ENCODE peak calls at places on chromosomes 1 and 21, in six cellular contexts. X is pancreas, O is AG04450, Q is fibroblast of lung, B is left ventricle myocardium inferior, R is stomach. C is an unnamed sample.

GRCh38 chr1:28885982-28886730 is 28.2 kb upstream of the EPB41 start:
- DNase-seq in X (no peak), R (no peak), O (no peak), Q (no peak), B (no peak), C (no peak)

GRCh38 chr1:163171826-163172225 is 30.9 kb downstream of the RGS5 start:
- DNase-seq in R (no peak), X (no peak), O (no peak), Q (peak; percentile 36), B (no peak), C (no peak)

GRCh38 chr1:226988337-226988672 is 48.2 kb downstream of the COQ8A start:
- DNase-seq in X (no peak), B (no peak), O (no peak), R (peak; percentile 71), Q (no peak), C (no peak)

GRCh38 chr1:195733826-195734225 is 874.4 kb downstream of the KCNT2 start:
- DNase-seq in Q (no peak), B (no peak), X (no peak), R (no peak), O (no peak), C (peak; percentile 31)

GRCh38 chr21:33199516-33200217 is 30.1 kb upstream of the IFNAR2 start:
- DNase-seq in O (peak; percentile 82), R (peak; percentile 83), X (peak; percentile 84), Q (peak; percentile 95), B (peak; percentile 34), C (peak; percentile 37)

GRCh38 chr1:103218821-103219220 is 110.5 kb upstream of the COL11A1 start:
- DNase-seq in X (no peak), B (no peak), O (no peak), Q (no peak), R (no peak), C (no peak)

GRCh38 chr1:54474500-54475235 is 68.5 kb upstream of the SSBP3 start:
- DNase-seq in X (no peak), R (no peak), B (no peak), Q (no peak), O (no peak), C (no peak)

GRCh38 chr1:62103880-62104279 is 90.8 kb upstream of the L1TD1 start:
- DNase-seq in Q (no peak), B (no peak), O (no peak), R (no peak), X (no peak), C (no peak)

GRCh38 chr1:151058682-151059341 is 610 bp downstream of the CDC42SE1 start:
- DNase-seq in X (peak; percentile 64), B (no peak), Q (peak; percentile 27), R (peak; percentile 88), O (no peak), C (no peak)

GRCh38 chr1:218624051-218624450 is 278.9 kb downstream of the TGFB2 start:
- DNase-seq in Q (no peak), O (no peak), R (no peak), B (no peak), X (no peak), C (no peak)

GRCh38 chr1:247298701-247299100 is 33.0 kb downstream of the ZNF496 start:
- DNase-seq in Q (no peak), B (no peak), X (no peak), R (no peak), O (no peak), C (no peak)

GRCh38 chr1:118185083-118185899 is at the start of gene SPAG17:
- DNase-seq in X (peak; percentile 83), Q (peak; percentile 62), B (peak; percentile 60), R (peak; percentile 72), O (no peak), C (peak; percentile 91)

GRCh38 chr1:8845104-8846097 is 28.0 kb upstream of the RERE start:
- DNase-seq in R (no peak), X (no peak), O (no peak), Q (no peak), B (no peak), C (no peak)

GRCh38 chr1:225603538-225604354 is 49.2 kb downstream of the ENAH start:
- DNase-seq in B (no peak), O (no peak), Q (peak; percentile 78), R (no peak), X (no peak), C (no peak)

GRCh38 chr1:31013187-31013864 is 52.2 kb downstream of the PUM1 start:
- DNase-seq in R (no peak), Q (peak; percentile 39), B (no peak), X (no peak), O (no peak), C (no peak)

GRCh38 chr1:99327357-99327756 is 63.1 kb downstream of the PLPPR4 start:
- DNase-seq in R (no peak), B (no peak), O (no peak), X (no peak), Q (no peak), C (peak; percentile 55)

GRCh38 chr1:67313934-67314671 is 6.4 kb downstream of the IL12RB2 start:
- DNase-seq in B (no peak), R (no peak), Q (no peak), O (no peak), X (no peak), C (no peak)

GRCh38 chr1:55428944-55429931 is 214.1 kb upstream of the USP24 start:
- DNase-seq in Q (peak; percentile 98), B (peak; percentile 24), O (peak; percentile 94), R (peak; percentile 69), X (peak; percentile 50), C (no peak)

GRCh38 chr1:214380418-214380817 is 99.5 kb downstream of the SMYD2 start:
- DNase-seq in Q (no peak), O (no peak), X (no peak), B (no peak), R (no peak), C (no peak)

GRCh38 chr1:154344977-154345837 is 19.9 kb downstream of the ATP8B2 start:
- DNase-seq in R (peak; percentile 62), X (no peak), Q (peak; percentile 54), O (no peak), B (no peak), C (no peak)

GRCh38 chr1:91742848-91743292 is 143.1 kb downstream of the TGFBR3 start:
- DNase-seq in Q (peak; percentile 70), X (no peak), B (peak; percentile 34), O (no peak), R (no peak), C (no peak)

GRCh38 chr21:25506268-25506667 is 101.0 kb downstream of the MRPL39 start:
- DNase-seq in B (no peak), O (no peak), Q (no peak), X (no peak), R (no peak), C (no peak)

GRCh38 chr1:171999756-172000155 is 158.5 kb downstream of the DNM3 start:
- DNase-seq in R (no peak), O (no peak), X (no peak), B (no peak), Q (no peak), C (no peak)

GRCh38 chr1:1333551-1334241 is 2.6 kb downstream of the TAS1R3 start:
- DNase-seq in X (no peak), Q (no peak), B (no peak), O (no peak), R (no peak), C (no peak)

GRCh38 chr1:202165267-202165941 is 5.0 kb upstream of the PTPN7 start:
- DNase-seq in B (no peak), O (no peak), X (no peak), Q (no peak), R (no peak), C (no peak)

GRCh38 chr21:42163511-42163863 is 55.5 kb upstream of the ABCG1 start:
- DNase-seq in X (no peak), B (no peak), O (no peak), R (no peak), Q (no peak), C (no peak)

GRCh38 chr1:152513081-152513480 is 1.2 kb upstream of the CRCT1 start:
- DNase-seq in B (no peak), O (no peak), Q (no peak), R (no peak), X (no peak), C (no peak)
- H3K9me3 ChIP-seq in B (no peaks in the 10 kb centered on the region), O (peaks cover 16% of the 10 kb centered on the region), Q (no peaks in the 10 kb centered on the region), R (no peaks in the 10 kb centered on the region), X (no peaks in the 10 kb centered on the region), C (peaks cover 23% of the 10 kb centered on the region)

DNA sequence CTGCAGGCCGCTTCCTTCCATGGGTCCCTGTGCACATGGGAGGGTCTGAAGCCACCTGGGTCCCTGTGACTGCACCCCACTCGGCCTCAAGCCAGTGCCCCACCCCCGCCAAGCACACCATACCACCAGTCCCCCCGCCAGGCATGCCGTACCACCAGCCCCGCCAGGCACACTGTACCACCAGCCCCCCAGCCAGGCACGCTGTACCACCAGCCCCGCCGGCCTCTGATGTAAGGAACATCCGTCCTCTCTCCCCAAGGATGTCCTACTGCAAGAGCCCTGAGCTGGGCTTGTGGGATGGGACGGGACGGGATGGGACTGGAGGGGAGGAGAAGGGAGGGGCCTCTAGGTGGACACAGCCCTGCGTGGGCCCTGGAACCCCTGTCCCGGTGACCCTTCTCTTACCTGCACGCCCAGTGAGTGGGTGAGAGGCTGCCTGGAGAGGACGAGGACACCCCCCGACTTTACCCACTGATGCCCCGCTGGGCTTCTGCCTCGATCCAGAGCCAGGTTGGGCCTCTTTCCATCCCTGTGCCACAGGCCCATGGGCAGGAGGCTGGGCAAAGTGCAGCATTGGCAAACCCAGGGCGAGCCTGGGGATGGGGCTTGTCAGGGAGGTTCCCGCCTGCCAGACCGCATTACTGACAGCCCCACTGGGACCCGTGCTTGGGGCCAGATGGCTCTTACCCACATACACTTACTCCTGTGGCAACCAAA is 40.8 kb upstream of the COL6A1 start:
- DNase-seq in R (no peak), B (no peak), O (no peak), Q (no peak), X (no peak), C (no peak)
- H3K9me3 ChIP-seq in R (peaks cover 3% of the 10 kb centered on the region), B (peaks cover 12% of the 10 kb centered on the region), O (peaks cover 18% of the 10 kb centered on the region), Q (no peaks in the 10 kb centered on the region), X (no peaks in the 10 kb centered on the region), C (peaks cover 7% of the 10 kb centered on the region)

DNA sequence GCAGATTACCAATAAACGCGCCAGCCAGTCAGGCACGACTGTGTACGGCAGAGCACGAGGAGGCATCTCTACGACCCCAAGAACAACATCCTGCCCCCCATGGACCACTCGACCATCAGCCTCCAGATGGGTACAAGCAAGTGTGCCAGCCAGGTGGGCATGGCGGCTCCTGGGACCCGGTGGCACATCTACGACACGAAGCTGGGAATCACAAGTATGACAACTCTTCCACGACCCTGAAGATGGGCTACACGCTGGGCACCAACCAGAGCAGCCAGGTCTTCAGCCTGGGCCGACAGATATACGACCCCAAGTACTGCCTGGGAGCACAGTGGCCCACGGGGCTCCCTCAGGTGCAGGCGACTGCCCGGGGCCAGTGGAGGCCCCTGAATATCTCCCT is 217.6 kb downstream of the POTED start:
- DNase-seq in X (no peak), R (no peak), O (no peak), Q (no peak), B (no peak), C (no peak)
- H3K9me3 ChIP-seq in X (no peaks in the 10 kb centered on the region), R (peaks cover 19% of the 10 kb centered on the region), O (peaks cover 26% of the 10 kb centered on the region), Q (no peaks in the 10 kb centered on the region), B (no peaks in the 10 kb centered on the region), C (peaks cover 4% of the 10 kb centered on the region)

DNA sequence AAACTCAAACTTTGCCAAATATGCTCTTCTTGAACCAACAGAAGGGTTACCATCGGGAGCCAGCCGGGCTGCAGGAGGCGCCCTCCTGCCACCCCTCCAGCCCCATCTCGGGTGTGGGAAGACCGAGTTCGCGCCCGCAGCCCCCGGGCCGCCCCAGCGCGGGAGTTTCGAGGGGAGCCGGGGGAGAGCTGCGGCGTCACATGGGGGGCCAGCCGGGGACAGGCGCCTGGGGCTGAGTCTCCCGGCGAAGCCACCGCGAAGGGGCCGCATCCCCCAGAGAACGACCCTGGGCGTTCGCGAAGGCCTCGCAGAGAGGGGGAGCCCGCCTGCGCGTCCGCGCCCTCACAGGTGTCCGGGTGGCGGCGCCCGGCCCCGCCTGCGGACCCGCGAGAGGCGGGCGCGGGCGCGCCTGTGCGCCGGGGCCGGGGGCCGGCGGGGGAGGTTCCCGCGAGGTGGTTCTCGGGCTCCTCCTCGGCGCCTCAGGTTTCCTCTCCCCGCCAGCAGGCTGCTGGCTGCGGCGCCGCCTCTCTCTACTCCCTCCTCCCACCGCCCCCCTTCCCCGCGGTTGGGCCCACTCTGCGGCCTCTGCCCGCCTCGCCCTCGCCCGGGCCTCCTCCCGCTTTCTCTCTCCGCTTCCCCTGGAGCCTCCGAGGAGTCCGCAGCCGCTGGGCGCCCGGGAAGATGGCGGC is at the start of gene RAVER2:
- DNase-seq in O (peak; percentile 11), Q (peak; percentile 62), X (peak; percentile 82), B (peak; percentile 80), R (peak; percentile 79), C (no peak)
- H3K9me3 ChIP-seq in O (no peaks in the 10 kb centered on the region), Q (no peaks in the 10 kb centered on the region), X (no peaks in the 10 kb centered on the region), B (no peaks in the 10 kb centered on the region), R (no peaks in the 10 kb centered on the region), C (no peaks in the 10 kb centered on the region)